ENCODE peak calls at places on chromosomes 16 and 17, in ten cellular contexts. One of them, this sample, is unnamed.

GRCh38 chr17:59884861-59885260 is 7.9 kb downstream of the TUBD1 start:
- DNase-seq in breast epithelium: no peak
- DNase-seq in psoas muscle: no peak
- DNase-seq in bronchial epithelial cell: no peak
- DNase-seq in body of pancreas: no peak
- DNase-seq in adrenal gland: no peak
- DNase-seq in NB4: no peak
- DNase-seq in right atrium auricular region: no peak
- DNase-seq in IMR-90: no peak
- DNase-seq in SK-N-SH: no peak
- DNase-seq in this sample: no peak

GRCh38 chr16:23280483-23280967 is 21.6 kb upstream of the SCNN1B start:
- DNase-seq in breast epithelium: no peak
- DNase-seq in psoas muscle: no peak
- DNase-seq in bronchial epithelial cell: peak
- DNase-seq in body of pancreas: no peak
- DNase-seq in adrenal gland: no peak
- DNase-seq in NB4: no peak
- DNase-seq in right atrium auricular region: no peak
- DNase-seq in IMR-90: no peak
- DNase-seq in SK-N-SH: no peak
- DNase-seq in this sample: no peak

GRCh38 chr16:66515543-66516171 is 34.3 kb downstream of the TK2 start:
- DNase-seq in breast epithelium: no peak
- DNase-seq in psoas muscle: peak
- DNase-seq in bronchial epithelial cell: no peak
- DNase-seq in body of pancreas: no peak
- DNase-seq in adrenal gland: no peak
- DNase-seq in NB4: peak
- DNase-seq in right atrium auricular region: no peak
- DNase-seq in IMR-90: peak
- DNase-seq in SK-N-SH: no peak
- DNase-seq in this sample: no peak

GRCh38 chr17:8791910-8792270 is 7.3 kb downstream of the MFSD6L start:
- DNase-seq in breast epithelium: no peak
- DNase-seq in psoas muscle: no peak
- DNase-seq in bronchial epithelial cell: peak
- DNase-seq in body of pancreas: peak
- DNase-seq in adrenal gland: no peak
- DNase-seq in NB4: peak
- DNase-seq in right atrium auricular region: no peak
- DNase-seq in IMR-90: peak
- DNase-seq in SK-N-SH: no peak
- DNase-seq in this sample: no peak

GRCh38 chr16:57590654-57591085 is 37.8 kb upstream of the ADGRG1 start:
- DNase-seq in breast epithelium: no peak
- DNase-seq in psoas muscle: no peak
- DNase-seq in bronchial epithelial cell: peak
- DNase-seq in body of pancreas: no peak
- DNase-seq in adrenal gland: no peak
- DNase-seq in NB4: peak
- DNase-seq in right atrium auricular region: no peak
- DNase-seq in IMR-90: peak
- DNase-seq in SK-N-SH: no peak
- DNase-seq in this sample: no peak

GRCh38 chr16:84016477-84016876 is 26.1 kb downstream of the SLC38A8 start:
- DNase-seq in breast epithelium: no peak
- DNase-seq in psoas muscle: no peak
- DNase-seq in bronchial epithelial cell: no peak
- DNase-seq in body of pancreas: no peak
- DNase-seq in adrenal gland: no peak
- DNase-seq in NB4: no peak
- DNase-seq in right atrium auricular region: no peak
- DNase-seq in IMR-90: no peak
- DNase-seq in SK-N-SH: no peak
- DNase-seq in this sample: no peak

GRCh38 chr16:57721356-57721755 is 14.2 kb upstream of the KATNB1 start:
- DNase-seq in breast epithelium: no peak
- DNase-seq in psoas muscle: no peak
- DNase-seq in bronchial epithelial cell: no peak
- DNase-seq in body of pancreas: no peak
- DNase-seq in adrenal gland: no peak
- DNase-seq in NB4: no peak
- DNase-seq in right atrium auricular region: no peak
- DNase-seq in IMR-90: no peak
- DNase-seq in SK-N-SH: no peak
- DNase-seq in this sample: no peak

GRCh38 chr16:69839798-69840409 is 77.8 kb downstream of the WWP2 start:
- DNase-seq in breast epithelium: peak
- DNase-seq in psoas muscle: peak
- DNase-seq in bronchial epithelial cell: no peak
- DNase-seq in body of pancreas: peak
- DNase-seq in adrenal gland: peak
- DNase-seq in NB4: no peak
- DNase-seq in right atrium auricular region: no peak
- DNase-seq in IMR-90: no peak
- DNase-seq in SK-N-SH: no peak
- DNase-seq in this sample: no peak

GRCh38 chr17:56047321-56047720 is 106.0 kb upstream of the ANKFN1 start:
- DNase-seq in breast epithelium: no peak
- DNase-seq in psoas muscle: no peak
- DNase-seq in bronchial epithelial cell: no peak
- DNase-seq in body of pancreas: no peak
- DNase-seq in adrenal gland: no peak
- DNase-seq in NB4: no peak
- DNase-seq in right atrium auricular region: no peak
- DNase-seq in IMR-90: no peak
- DNase-seq in SK-N-SH: no peak
- DNase-seq in this sample: no peak

GRCh38 chr17:4721203-4722135 is 9.8 kb upstream of the MED11 start:
- DNase-seq in breast epithelium: no peak
- DNase-seq in psoas muscle: no peak
- DNase-seq in bronchial epithelial cell: peak
- DNase-seq in body of pancreas: peak
- DNase-seq in adrenal gland: peak
- DNase-seq in NB4: no peak
- DNase-seq in right atrium auricular region: no peak
- DNase-seq in IMR-90: peak
- DNase-seq in SK-N-SH: no peak
- DNase-seq in this sample: peak

GRCh38 chr17:72139213-72139612 is 18.4 kb downstream of the SOX9 start:
- DNase-seq in breast epithelium: no peak
- DNase-seq in psoas muscle: no peak
- DNase-seq in bronchial epithelial cell: peak
- DNase-seq in body of pancreas: no peak
- DNase-seq in adrenal gland: no peak
- DNase-seq in NB4: no peak
- DNase-seq in right atrium auricular region: no peak
- DNase-seq in IMR-90: peak
- DNase-seq in SK-N-SH: no peak
- DNase-seq in this sample: no peak

GRCh38 chr16:65315004-65315398 is 193.1 kb upstream of the CDH11 start:
- DNase-seq in breast epithelium: peak
- DNase-seq in psoas muscle: peak
- DNase-seq in bronchial epithelial cell: no peak
- DNase-seq in body of pancreas: peak
- DNase-seq in adrenal gland: peak
- DNase-seq in NB4: no peak
- DNase-seq in right atrium auricular region: peak
- DNase-seq in IMR-90: no peak
- DNase-seq in SK-N-SH: no peak
- DNase-seq in this sample: no peak

GRCh38 chr17:17022011-17022800 is 20.1 kb upstream of the MPRIP start:
- DNase-seq in breast epithelium: no peak
- DNase-seq in psoas muscle: peak
- DNase-seq in bronchial epithelial cell: no peak
- DNase-seq in body of pancreas: no peak
- DNase-seq in adrenal gland: no peak
- DNase-seq in NB4: no peak
- DNase-seq in right atrium auricular region: no peak
- DNase-seq in IMR-90: no peak
- DNase-seq in SK-N-SH: no peak
- DNase-seq in this sample: no peak

DNA sequence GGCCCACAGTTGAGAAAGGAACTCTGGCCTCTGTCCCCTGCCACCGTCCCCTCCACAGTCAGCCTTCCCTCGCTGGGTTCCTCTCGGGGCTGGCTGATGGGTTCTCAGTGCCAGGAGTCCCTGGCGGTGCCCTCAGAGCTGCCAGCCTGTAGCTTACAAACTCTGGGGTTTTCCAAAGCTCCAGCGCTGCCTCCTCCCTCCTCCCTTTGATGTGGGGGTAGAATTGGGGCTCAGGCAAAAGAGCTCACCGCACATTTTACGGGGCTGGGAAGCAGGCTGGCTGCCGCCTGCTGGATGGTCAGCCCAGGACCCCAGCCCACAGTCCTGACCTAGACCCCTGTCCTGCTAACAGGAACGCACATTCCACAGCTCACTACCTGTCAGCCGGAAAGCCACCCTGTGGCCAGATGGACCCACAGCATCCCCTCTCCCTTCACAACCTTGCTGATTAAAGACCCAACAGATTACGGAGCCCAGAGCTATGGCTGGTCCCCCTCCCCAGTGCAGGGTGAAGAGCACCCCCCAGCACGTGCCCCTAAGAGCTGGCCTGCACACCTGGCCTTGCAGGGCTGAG is 6.0 kb downstream of the VASN start:
- DNase-seq in breast epithelium: no peak
- DNase-seq in psoas muscle: no peak
- DNase-seq in bronchial epithelial cell: no peak
- DNase-seq in body of pancreas: peak
- DNase-seq in adrenal gland: no peak
- DNase-seq in NB4: no peak
- DNase-seq in right atrium auricular region: no peak
- DNase-seq in IMR-90: no peak
- DNase-seq in SK-N-SH: no peak
- DNase-seq in this sample: no peak
- TF ChIP-seq CTCF in breast epithelium: no peak
- TF ChIP-seq CTCF in psoas muscle: no peak
- TF ChIP-seq CTCF in bronchial epithelial cell: peak
- TF ChIP-seq CTCF in body of pancreas: no peak
- TF ChIP-seq CTCF in adrenal gland: peak
- TF ChIP-seq CTCF in NB4: peak
- TF ChIP-seq CTCF in right atrium auricular region: no peak
- TF ChIP-seq CTCF in IMR-90: no peak
- TF ChIP-seq CTCF in SK-N-SH: no peak
- TF ChIP-seq CTCF in this sample: peak

GRCh38 chr17:68460096-68460495 is 2.8 kb upstream of the WIPI1 start:
- DNase-seq in breast epithelium: no peak
- DNase-seq in psoas muscle: no peak
- DNase-seq in bronchial epithelial cell: no peak
- DNase-seq in body of pancreas: no peak
- DNase-seq in adrenal gland: no peak
- DNase-seq in NB4: no peak
- DNase-seq in right atrium auricular region: no peak
- DNase-seq in IMR-90: no peak
- DNase-seq in SK-N-SH: no peak
- DNase-seq in this sample: no peak
- H3K4me3 ChIP-seq in breast epithelium: no peak
- H3K4me3 ChIP-seq in psoas muscle: peak
- H3K4me3 ChIP-seq in bronchial epithelial cell: no peak
- H3K4me3 ChIP-seq in body of pancreas: no peak
- H3K4me3 ChIP-seq in adrenal gland: no peak
- H3K4me3 ChIP-seq in NB4: no peak
- H3K4me3 ChIP-seq in right atrium auricular region: no peak
- H3K4me3 ChIP-seq in IMR-90: no peak
- H3K4me3 ChIP-seq in SK-N-SH: no peak
- H3K4me3 ChIP-seq in this sample: no peak

GRCh38 chr17:30095507-30096244 is 20.9 kb upstream of the NSRP1 start:
- DNase-seq in breast epithelium: no peak
- DNase-seq in psoas muscle: no peak
- DNase-seq in bronchial epithelial cell: peak
- DNase-seq in body of pancreas: peak
- DNase-seq in adrenal gland: peak
- DNase-seq in NB4: peak
- DNase-seq in right atrium auricular region: no peak
- DNase-seq in IMR-90: peak
- DNase-seq in SK-N-SH: peak
- DNase-seq in this sample: peak
- TF ChIP-seq CTCF in breast epithelium: peak
- TF ChIP-seq CTCF in psoas muscle: peak
- TF ChIP-seq CTCF in bronchial epithelial cell: peak
- TF ChIP-seq CTCF in body of pancreas: peak
- TF ChIP-seq CTCF in adrenal gland: peak
- TF ChIP-seq CTCF in NB4: peak
- TF ChIP-seq CTCF in right atrium auricular region: peak
- TF ChIP-seq CTCF in IMR-90: peak
- TF ChIP-seq CTCF in SK-N-SH: peak
- TF ChIP-seq CTCF in this sample: peak

GRCh38 chr17:38452719-38453118 is 24.5 kb downstream of the ARHGAP23 start:
- DNase-seq in breast epithelium: no peak
- DNase-seq in psoas muscle: no peak
- DNase-seq in bronchial epithelial cell: no peak
- DNase-seq in body of pancreas: no peak
- DNase-seq in adrenal gland: no peak
- DNase-seq in NB4: no peak
- DNase-seq in right atrium auricular region: no peak
- DNase-seq in IMR-90: no peak
- DNase-seq in SK-N-SH: no peak
- DNase-seq in this sample: no peak

GRCh38 chr17:38455288-38455915 is 27.1 kb downstream of the ARHGAP23 start:
- DNase-seq in breast epithelium: no peak
- DNase-seq in psoas muscle: no peak
- DNase-seq in bronchial epithelial cell: no peak
- DNase-seq in body of pancreas: no peak
- DNase-seq in adrenal gland: no peak
- DNase-seq in NB4: no peak
- DNase-seq in right atrium auricular region: no peak
- DNase-seq in IMR-90: no peak
- DNase-seq in SK-N-SH: peak
- DNase-seq in this sample: no peak

GRCh38 chr17:38453951-38454421 is 25.7 kb downstream of the ARHGAP23 start:
- DNase-seq in breast epithelium: peak
- DNase-seq in psoas muscle: no peak
- DNase-seq in bronchial epithelial cell: peak
- DNase-seq in body of pancreas: no peak
- DNase-seq in adrenal gland: peak
- DNase-seq in NB4: no peak
- DNase-seq in right atrium auricular region: no peak
- DNase-seq in IMR-90: peak
- DNase-seq in SK-N-SH: peak
- DNase-seq in this sample: no peak

GRCh38 chr17:38456031-38456815 is 28.0 kb downstream of the ARHGAP23 start:
- DNase-seq in breast epithelium: no peak
- DNase-seq in psoas muscle: no peak
- DNase-seq in bronchial epithelial cell: no peak
- DNase-seq in body of pancreas: no peak
- DNase-seq in adrenal gland: no peak
- DNase-seq in NB4: no peak
- DNase-seq in right atrium auricular region: no peak
- DNase-seq in IMR-90: no peak
- DNase-seq in SK-N-SH: no peak
- DNase-seq in this sample: no peak

DNA sequence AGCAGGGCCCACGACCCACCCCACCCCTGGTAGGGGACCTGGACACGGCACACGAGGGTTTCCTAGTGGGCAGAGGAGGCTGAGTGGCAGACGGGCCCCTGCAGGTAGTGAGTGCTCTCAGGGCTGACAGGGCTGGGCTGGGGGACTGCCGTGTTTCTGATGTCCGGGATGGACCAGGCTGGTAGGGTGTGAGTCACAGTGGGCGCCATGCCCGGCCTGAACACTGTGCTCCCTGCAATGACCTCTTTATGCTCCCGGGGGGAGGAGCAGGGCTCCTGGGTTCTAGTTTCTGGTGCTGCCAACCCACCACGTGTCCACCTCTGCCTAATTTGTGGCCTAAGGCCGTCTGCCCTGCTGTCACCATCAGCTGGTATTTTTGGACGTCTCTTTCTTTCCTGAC is 26.3 kb downstream of the ARHGAP23 start:
- DNase-seq in breast epithelium: peak
- DNase-seq in psoas muscle: peak
- DNase-seq in bronchial epithelial cell: peak
- DNase-seq in body of pancreas: peak
- DNase-seq in adrenal gland: peak
- DNase-seq in NB4: no peak
- DNase-seq in right atrium auricular region: peak
- DNase-seq in IMR-90: peak
- DNase-seq in SK-N-SH: peak
- DNase-seq in this sample: peak
- H3K4me3 ChIP-seq in breast epithelium: peak
- H3K4me3 ChIP-seq in psoas muscle: peak
- H3K4me3 ChIP-seq in bronchial epithelial cell: peak
- H3K4me3 ChIP-seq in body of pancreas: no peak
- H3K4me3 ChIP-seq in adrenal gland: peak
- H3K4me3 ChIP-seq in NB4: no peak
- H3K4me3 ChIP-seq in right atrium auricular region: peak
- H3K4me3 ChIP-seq in IMR-90: peak
- H3K4me3 ChIP-seq in SK-N-SH: peak
- H3K4me3 ChIP-seq in this sample: no peak

This sample was measured in LNCaP clone FGC.